ENCODE peak calls at places on chromosomes 12 and 14, in six cellular contexts. C is small intestine; S is RWPE2; I is Peyer's patch; N is CD8-positive, alpha-beta memory T cell; F is choroid plexus epithelial cell. A is an unnamed sample.

GRCh38 chr14:68520637-68521556 is 272.0 kb downstream of the ZFP36L1 start:
- DNase-seq in C (peak), S (peak), I (no peak), N (no peak), F (no peak), A (no peak)

GRCh38 chr12:1668833-1669543 is 21.9 kb upstream of the ADIPOR2 start:
- DNase-seq in C (peak), S (no peak), I (no peak), N (no peak), F (peak), A (no peak)

GRCh38 chr12:76398106-76398505 is 49.9 kb upstream of the BBS10 start:
- DNase-seq in C (no peak), S (no peak), I (no peak), N (no peak), F (no peak), A (peak)

GRCh38 chr12:99380701-99381100 is 266.9 kb upstream of the GARIN6 start:
- DNase-seq in C (no peak), S (no peak), I (no peak), N (no peak), F (no peak), A (no peak)

GRCh38 chr12:116333402-116333801 is 55.9 kb upstream of the MED13L start:
- DNase-seq in C (no peak), S (no peak), I (no peak), N (no peak), F (no peak), A (no peak)

GRCh38 chr12:27996761-27997160 is 24.2 kb upstream of the PTHLH start:
- DNase-seq in C (no peak), S (no peak), I (no peak), N (no peak), F (no peak), A (no peak)

GRCh38 chr14:105274600-105274999 is 26.2 kb downstream of the BRF1 start:
- DNase-seq in C (no peak), S (no peak), I (no peak), N (no peak), F (no peak), A (no peak)

GRCh38 chr14:71618716-71619115 is 313.5 kb upstream of the RGS6 start:
- DNase-seq in C (no peak), S (no peak), I (no peak), N (no peak), F (no peak), A (no peak)

GRCh38 chr12:3295648-3296408 is 195.2 kb upstream of the PRMT8 start:
- DNase-seq in C (no peak), S (no peak), I (no peak), N (no peak), F (peak), A (peak)

GRCh38 chr12:85076688-85077430 is 40.7 kb downstream of the LRRIQ1 start:
- DNase-seq in C (peak), S (no peak), I (no peak), N (no peak), F (peak), A (peak)

GRCh38 chr12:97276198-97276580 is 186.4 kb upstream of the RMST start:
- DNase-seq in C (no peak), S (no peak), I (no peak), N (no peak), F (no peak), A (no peak)

GRCh38 chr12:57016348-57016747 is at the start of gene TAC3:
- DNase-seq in C (no peak), S (no peak), I (peak), N (no peak), F (no peak), A (no peak)

GRCh38 chr14:49982082-49982481 is 89.2 kb downstream of the ARF6 start:
- DNase-seq in C (no peak), S (no peak), I (no peak), N (no peak), F (peak), A (no peak)

GRCh38 chr14:76763362-76764041 is 2.2 kb downstream of the VASH1 start:
- DNase-seq in C (no peak), S (no peak), I (no peak), N (no peak), F (no peak), A (no peak)

GRCh38 chr12:25675808-25676207 is 122.7 kb upstream of the LMNTD1 start:
- DNase-seq in C (no peak), S (no peak), I (no peak), N (no peak), F (peak), A (no peak)

GRCh38 chr14:49946320-49947141 is 53.6 kb downstream of the ARF6 start:
- DNase-seq in C (peak), S (no peak), I (no peak), N (peak), F (peak), A (peak)

GRCh38 chr12:68953536-68953935 is 20.6 kb upstream of the CPM start:
- DNase-seq in C (no peak), S (no peak), I (no peak), N (no peak), F (no peak), A (no peak)

GRCh38 chr12:14628771-14629170 is 61.1 kb upstream of the PLBD1 start:
- DNase-seq in C (no peak), S (no peak), I (no peak), N (no peak), F (no peak), A (no peak)

GRCh38 chr14:98296895-98297294 is 975.1 kb downstream of the BCL11B start:
- DNase-seq in C (no peak), S (no peak), I (no peak), N (no peak), F (no peak), A (no peak)

GRCh38 chr12:57456145-57456700 is 1.1 kb downstream of the INHBE start:
- DNase-seq in C (peak), S (no peak), I (no peak), N (peak), F (peak), A (peak)

GRCh38 chr14:95315156-95315555 is 4.6 kb downstream of the CLMN start:
- DNase-seq in C (no peak), S (no peak), I (no peak), N (no peak), F (no peak), A (no peak)

GRCh38 chr12:91377456-91377855 is 194.8 kb upstream of the DCN start:
- DNase-seq in C (no peak), S (no peak), I (no peak), N (no peak), F (peak), A (peak)

GRCh38 chr14:87044807-87045206 is 948.2 kb downstream of the GALC start:
- DNase-seq in C (no peak), S (no peak), I (no peak), N (no peak), F (no peak), A (no peak)

GRCh38 chr12:66168410-66168809 is 1.4 kb downstream of the TMBIM4 start:
- DNase-seq in C (no peak), S (no peak), I (no peak), N (no peak), F (no peak), A (no peak)

GRCh38 chr12:54141534-54142475 is 47.0 kb downstream of the SMUG1 start:
- DNase-seq in C (no peak), S (no peak), I (no peak), N (no peak), F (no peak), A (peak)

GRCh38 chr14:51548187-51548586 is 103.5 kb upstream of the FRMD6 start:
- DNase-seq in C (no peak), S (no peak), I (no peak), N (no peak), F (no peak), A (peak)

GRCh38 chr12:3133410-3133793 is 56.2 kb downstream of the TSPAN9 start:
- DNase-seq in C (no peak), S (no peak), I (no peak), N (no peak), F (no peak), A (no peak)

GRCh38 chr14:95185452-95186392 is 28.4 kb upstream of the DICER1 start:
- DNase-seq in C (peak), S (no peak), I (no peak), N (no peak), F (peak), A (peak)

GRCh38 chr14:66379116-66379515 is 107.1 kb upstream of the CCDC196 start:
- DNase-seq in C (peak), S (peak), I (no peak), N (no peak), F (no peak), A (no peak)

GRCh38 chr12:52234226-52234810 is 1.3 kb downstream of the KRT7 start:
- DNase-seq in C (no peak), S (peak), I (no peak), N (no peak), F (no peak), A (no peak)

GRCh38 chr12:52233462-52234141 is 559 bp downstream of the KRT7 start:
- DNase-seq in C (no peak), S (peak), I (no peak), N (no peak), F (no peak), A (no peak)

GRCh38 chr12:52231305-52232232 is 1.5 kb upstream of the KRT7 start:
- DNase-seq in C (no peak), S (peak), I (no peak), N (no peak), F (no peak), A (no peak)

GRCh38 chr12:52232233-52232915 is 669 bp upstream of the KRT7 start:
- DNase-seq in C (no peak), S (peak), I (no peak), N (no peak), F (no peak), A (no peak)

DNA sequence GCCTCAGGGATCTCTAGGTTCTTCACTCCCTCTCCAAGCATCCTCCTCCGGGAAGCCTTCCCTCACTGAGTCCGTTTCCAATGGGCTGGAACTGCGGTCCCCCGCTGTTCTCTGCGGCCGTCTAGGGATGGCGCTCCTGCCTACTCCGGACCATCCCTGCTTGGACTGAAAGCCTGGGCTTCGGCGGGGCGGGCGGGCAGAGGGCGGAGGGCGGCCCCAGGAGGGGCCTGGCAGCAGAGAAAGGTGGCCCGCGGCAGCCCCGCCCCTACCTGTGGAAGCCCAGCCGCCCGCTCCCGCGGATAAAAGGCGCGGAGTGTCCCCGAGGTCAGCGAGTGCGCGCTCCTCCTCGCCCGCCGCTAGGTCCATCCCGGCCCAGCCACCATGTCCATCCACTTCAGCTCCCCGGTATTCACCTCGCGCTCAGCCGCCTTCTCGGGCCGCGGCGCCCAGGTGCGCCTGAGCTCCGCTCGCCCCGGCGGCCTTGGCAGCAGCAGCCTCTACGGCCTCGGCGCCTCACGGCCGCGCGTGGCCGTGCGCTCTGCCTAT is at the start of gene KRT7:
- DNase-seq in C (no peak), S (peak), I (no peak), N (no peak), F (no peak), A (no peak)
- H3K4me3 ChIP-seq in C (no peak), S (peak), I (no peak), N (no peak), F (peak), A (peak)

DNA sequence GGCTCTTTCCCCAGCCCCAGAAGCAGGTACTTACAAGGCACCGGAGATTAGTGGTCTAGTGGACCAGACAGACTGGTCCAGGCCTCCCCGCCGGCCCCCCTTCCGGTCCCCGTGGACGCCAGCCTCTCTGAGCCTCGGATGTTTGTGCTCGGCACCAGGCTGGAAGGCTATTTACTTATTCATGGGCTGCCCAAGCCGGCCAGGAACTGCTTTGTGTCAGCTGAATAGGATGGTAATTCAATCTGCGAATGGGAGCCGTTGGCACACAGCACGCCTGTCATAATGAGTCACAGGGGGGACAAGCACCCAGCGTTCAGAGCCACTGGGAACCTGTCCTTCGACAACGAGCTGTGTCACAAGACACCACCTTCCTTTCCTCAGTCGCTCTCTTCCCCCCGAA is 82.3 kb downstream of the RIMBP2 start:
- DNase-seq in C (peak), S (no peak), I (no peak), N (no peak), F (no peak), A (no peak)
- H3K4me3 ChIP-seq in C (no peak), S (no peak), I (no peak), N (no peak), F (no peak), A (no peak)

GRCh38 chr12:49961993-49962764 is 507 bp downstream of the AQP5 start:
- DNase-seq in C (no peak), S (no peak), I (no peak), N (no peak), F (no peak), A (no peak)

GRCh38 chr12:49959570-49960473 is 1.9 kb upstream of the AQP5 start:
- DNase-seq in C (no peak), S (peak), I (peak), N (no peak), F (no peak), A (peak)

GRCh38 chr12:49961111-49961922 is at the start of gene AQP5:
- DNase-seq in C (no peak), S (no peak), I (no peak), N (no peak), F (no peak), A (peak)

GRCh38 chr12:49962861-49963765 is 1.4 kb downstream of the AQP5 start:
- DNase-seq in C (peak), S (peak), I (peak), N (no peak), F (no peak), A (peak)

GRCh38 chr12:49960474-49961110 is 1.1 kb upstream of the AQP5 start:
- DNase-seq in C (no peak), S (no peak), I (no peak), N (no peak), F (no peak), A (no peak)
- H3K4me3 ChIP-seq in C (no peak), S (no peak), I (no peak), N (no peak), F (no peak), A (no peak)

GRCh38 chr14:41605550-41606248 is 977 bp upstream of the LRFN5 start:
- DNase-seq in C (no peak), S (no peak), I (no peak), N (no peak), F (peak), A (peak)

GRCh38 chr14:41606249-41607118 is at the start of gene LRFN5:
- DNase-seq in C (peak), S (no peak), I (no peak), N (no peak), F (peak), A (peak)

GRCh38 chr14:41607119-41607785 is 576 bp downstream of the LRFN5 start:
- DNase-seq in C (no peak), S (no peak), I (no peak), N (no peak), F (peak), A (no peak)

GRCh38 chr14:41609704-41610183 is 3.1 kb downstream of the LRFN5 start:
- DNase-seq in C (no peak), S (no peak), I (no peak), N (no peak), F (peak), A (peak)

GRCh38 chr14:41607966-41608663 is 1.4 kb downstream of the LRFN5 start:
- DNase-seq in C (no peak), S (no peak), I (no peak), N (no peak), F (peak), A (no peak)
- H3K4me3 ChIP-seq in C (no peak), S (no peak), I (peak), N (no peak), F (peak), A (peak)

DNA sequence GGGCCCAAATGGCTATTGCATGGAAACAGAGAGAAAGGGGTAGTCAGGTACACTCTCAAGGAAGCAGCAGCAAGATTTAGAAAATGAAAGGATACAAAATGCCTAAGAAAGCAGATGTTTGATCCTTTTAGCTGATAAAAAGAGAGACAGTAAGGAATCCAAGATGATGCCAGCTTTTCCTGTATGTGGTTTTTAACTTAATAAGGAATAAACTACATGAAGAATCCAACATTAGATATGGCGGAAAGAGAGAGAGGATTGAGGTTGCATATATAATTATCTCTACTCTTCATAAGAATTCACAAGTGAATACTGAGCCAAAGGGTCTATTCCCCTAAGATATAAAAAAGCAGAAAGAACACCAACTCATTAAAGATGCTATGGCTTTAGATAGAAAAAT is 11.6 kb downstream of the TMED10 start:
- DNase-seq in C (no peak), S (no peak), I (no peak), N (no peak), F (no peak), A (no peak)
- H3K4me3 ChIP-seq in C (no peak), S (no peak), I (no peak), N (no peak), F (no peak), A (no peak)

GRCh38 chr14:73140924-73141323 is 4.6 kb downstream of the PSEN1 start:
- DNase-seq in C (no peak), S (no peak), I (no peak), N (no peak), F (no peak), A (no peak)
- H3K4me3 ChIP-seq in C (no peak), S (no peak), I (no peak), N (no peak), F (no peak), A (no peak)

DNA sequence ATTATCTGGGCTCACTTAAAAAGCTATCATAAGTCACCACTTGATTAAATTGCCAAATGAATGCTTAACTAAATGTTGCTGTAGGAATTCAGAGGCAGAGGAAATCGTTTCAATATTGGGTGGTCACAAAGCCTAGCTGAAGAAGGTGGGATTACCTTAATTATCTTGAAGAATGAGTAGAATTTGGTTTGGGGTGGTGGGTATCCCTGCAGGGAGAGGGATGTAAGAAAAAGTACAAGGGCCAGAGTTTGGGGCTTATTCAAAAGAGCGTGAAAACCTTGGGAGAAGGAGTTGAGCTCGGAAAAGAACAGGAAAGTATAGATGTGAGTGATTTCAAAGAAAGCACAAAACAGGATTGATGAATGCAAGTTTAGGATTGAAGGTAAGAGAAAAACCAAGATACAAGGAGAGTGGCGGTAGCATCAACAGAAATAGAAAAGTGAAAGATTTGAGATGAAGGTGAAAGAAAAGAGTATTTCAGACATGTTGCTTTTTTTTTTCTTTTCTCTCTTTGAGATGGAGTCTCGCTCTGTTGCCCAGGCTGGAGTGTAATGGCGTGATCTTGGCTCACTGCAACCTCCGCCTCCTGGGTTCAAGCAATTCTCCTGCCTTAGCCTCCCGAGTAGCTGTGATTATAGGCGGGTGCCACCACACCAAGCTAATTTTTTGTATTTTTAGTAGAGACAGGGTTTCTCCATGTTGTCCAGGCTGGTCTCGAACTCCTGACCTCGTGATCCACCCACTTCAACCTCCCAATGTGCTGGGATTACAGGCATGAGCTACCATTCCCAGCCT is 1.7 kb downstream of the BRMS1L start:
- DNase-seq in C (no peak), S (no peak), I (no peak), N (no peak), F (no peak), A (no peak)
- H3K4me3 ChIP-seq in C (no peak), S (peak), I (no peak), N (no peak), F (no peak), A (peak)

DNA sequence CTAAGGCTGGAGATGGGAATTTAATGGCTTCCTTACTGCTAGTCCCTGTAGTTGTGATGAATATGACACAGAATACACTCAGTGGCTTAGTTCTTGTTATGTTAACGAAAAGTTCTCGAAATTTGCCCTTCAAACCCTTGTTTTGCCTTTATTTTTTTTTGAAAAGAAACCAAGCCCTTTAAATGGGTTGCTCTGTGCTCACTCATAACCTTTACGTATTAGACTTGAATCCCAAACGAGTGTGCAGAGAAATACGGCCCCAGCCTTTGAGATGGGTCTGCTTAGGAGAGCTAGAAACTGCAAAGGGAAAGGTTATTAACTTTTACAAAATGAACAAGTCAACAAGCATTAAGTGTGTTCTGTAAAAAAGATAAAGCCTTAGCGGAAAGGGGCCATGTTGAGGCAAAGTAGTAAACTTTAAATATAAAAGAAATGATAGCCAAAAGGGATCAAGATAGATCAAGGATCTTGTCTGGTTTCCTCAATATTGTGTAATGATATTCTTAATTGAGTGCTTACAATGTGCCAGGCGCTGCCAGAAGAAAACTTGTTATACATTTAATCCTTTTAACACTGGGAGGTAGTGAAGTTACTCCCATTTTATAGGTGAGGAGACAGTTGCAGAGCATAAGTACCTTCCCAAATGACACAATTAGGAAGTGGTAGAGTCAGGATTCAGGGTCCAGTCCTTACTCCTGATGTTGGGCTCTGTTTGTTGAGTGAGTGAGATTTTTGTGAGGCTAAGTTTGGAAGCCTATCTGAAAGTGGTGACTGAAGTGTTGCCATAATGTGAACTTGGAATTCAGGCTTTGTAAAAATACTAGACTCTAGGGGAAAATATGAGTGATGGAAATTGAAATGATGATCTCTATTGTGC is 1.9 kb downstream of the NUDT4 start:
- DNase-seq in C (peak), S (no peak), I (no peak), N (peak), F (no peak), A (peak)
- H3K4me3 ChIP-seq in C (peak), S (peak), I (peak), N (peak), F (peak), A (peak)

GRCh38 chr12:106519587-106519986 is 63.2 kb upstream of the RFX4 start:
- DNase-seq in C (no peak), S (no peak), I (no peak), N (no peak), F (peak), A (peak)
- H3K4me3 ChIP-seq in C (no peak), S (no peak), I (no peak), N (no peak), F (no peak), A (no peak)

A was measured in adipocyte.